ENCODE peak calls at places on chromosomes 7 and 10, in six cellular contexts. P, B, R, I, X and W are unnamed samples.

GRCh38 chr7:31633894-31634494 is 53.0 kb upstream of the PPP1R17 start:
- DNase-seq in P (no peak), B (peak; percentile 55), R (peak; percentile 44), I (peak; percentile 28), X (peak; percentile 83), W (no peak)

GRCh38 chr10:7291487-7292113 is 119.2 kb downstream of the SFMBT2 start:
- DNase-seq in P (no peak), B (no peak), R (no peak), I (no peak), X (no peak), W (no peak)

GRCh38 chr7:77975672-77976480 is 177.3 kb downstream of the PHTF2 start:
- DNase-seq in P (no peak), B (no peak), R (no peak), I (no peak), X (no peak), W (no peak)

GRCh38 chr10:18406136-18406535 is 245.3 kb downstream of the NSUN6 start:
- DNase-seq in P (no peak), B (no peak), R (no peak), I (peak; percentile 33), X (no peak), W (no peak)

GRCh38 chr10:99619851-99620712 is at the start of gene SLC25A28:
- DNase-seq in P (peak; percentile 99), B (peak; percentile 97), R (peak; percentile 100), I (peak; percentile 98), X (peak; percentile 99), W (peak; percentile 98)

GRCh38 chr7:44378744-44379143 is 53.4 kb upstream of the CAMK2B start:
- DNase-seq in P (no peak), B (no peak), R (peak; percentile 85), I (no peak), X (no peak), W (no peak)

GRCh38 chr10:34489973-34490372 is 325.1 kb downstream of the PARD3 start:
- DNase-seq in P (no peak), B (no peak), R (peak; percentile 42), I (no peak), X (no peak), W (no peak)

GRCh38 chr7:37108615-37109014 is 340.0 kb downstream of the ELMO1 start:
- DNase-seq in P (no peak), B (no peak), R (no peak), I (no peak), X (no peak), W (no peak)

GRCh38 chr10:73971636-73972354 is 26.1 kb upstream of the VCL start:
- DNase-seq in P (no peak), B (no peak), R (no peak), I (no peak), X (no peak), W (no peak)

GRCh38 chr10:80755893-80756292 is 218.2 kb downstream of the SH2D4B start:
- DNase-seq in P (no peak), B (no peak), R (no peak), I (no peak), X (no peak), W (no peak)

GRCh38 chr7:73738220-73738611 is 386 bp downstream of the ABHD11 start:
- DNase-seq in P (peak; percentile 83), B (peak; percentile 60), R (peak; percentile 45), I (no peak), X (peak; percentile 60), W (no peak)

GRCh38 chr10:131786756-131787605 is 113.8 kb upstream of the PPP2R2D start:
- DNase-seq in P (no peak), B (peak; percentile 22), R (peak; percentile 1), I (peak; percentile 6), X (peak; percentile 61), W (no peak)

GRCh38 chr10:129415261-129416135 is 51.5 kb upstream of the MGMT start:
- DNase-seq in P (no peak), B (no peak), R (no peak), I (no peak), X (peak; percentile 69), W (no peak)
- TF ChIP-seq CTCF in P (no peak), B (no peak), R (no peak), I (no peak), X (no peak), W (no peak)

GRCh38 chr10:89665302-89665701 is 20.3 kb upstream of the PANK1 start:
- DNase-seq in P (no peak), B (no peak), R (no peak), I (no peak), X (no peak), W (no peak)
- TF ChIP-seq CTCF in P (no peak), B (no peak), R (no peak), I (no peak), X (no peak), W (no peak)

GRCh38 chr10:113711142-113711541 is 31.4 kb downstream of the CASP7 start:
- DNase-seq in P (no peak), B (no peak), R (no peak), I (no peak), X (no peak), W (no peak)

GRCh38 chr10:113709221-113709838 is 29.6 kb downstream of the CASP7 start:
- DNase-seq in P (no peak), B (no peak), R (peak; percentile 67), I (no peak), X (no peak), W (no peak)

GRCh38 chr10:113713297-113713982 is 33.7 kb downstream of the CASP7 start:
- DNase-seq in P (no peak), B (no peak), R (no peak), I (no peak), X (no peak), W (no peak)

GRCh38 chr10:113712755-113713154 is 33.0 kb downstream of the CASP7 start:
- DNase-seq in P (no peak), B (no peak), R (no peak), I (no peak), X (no peak), W (no peak)

DNA sequence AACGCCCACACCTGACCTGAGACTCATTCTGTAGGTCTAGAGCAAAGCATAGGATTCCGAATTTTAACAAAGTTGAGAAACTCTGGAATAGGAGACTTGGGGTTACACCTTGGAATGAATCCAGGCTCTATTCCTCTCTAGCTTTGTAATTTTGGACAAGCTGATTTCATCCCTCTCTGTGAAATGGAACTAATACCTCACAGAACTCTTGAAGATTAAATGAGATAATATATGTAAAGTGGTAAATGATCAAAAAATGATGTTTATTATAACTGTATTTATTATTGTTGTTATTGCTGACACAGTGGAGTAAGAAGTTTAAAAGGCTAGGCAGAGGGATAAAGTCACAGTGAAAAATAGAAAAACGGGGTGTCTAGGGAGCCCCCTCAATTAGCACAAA is 32.3 kb downstream of the CASP7 start:
- DNase-seq in P (no peak), B (no peak), R (no peak), I (no peak), X (no peak), W (no peak)
- TF ChIP-seq CTCF in P (no peak), B (no peak), R (no peak), I (no peak), X (no peak), W (no peak)

DNA sequence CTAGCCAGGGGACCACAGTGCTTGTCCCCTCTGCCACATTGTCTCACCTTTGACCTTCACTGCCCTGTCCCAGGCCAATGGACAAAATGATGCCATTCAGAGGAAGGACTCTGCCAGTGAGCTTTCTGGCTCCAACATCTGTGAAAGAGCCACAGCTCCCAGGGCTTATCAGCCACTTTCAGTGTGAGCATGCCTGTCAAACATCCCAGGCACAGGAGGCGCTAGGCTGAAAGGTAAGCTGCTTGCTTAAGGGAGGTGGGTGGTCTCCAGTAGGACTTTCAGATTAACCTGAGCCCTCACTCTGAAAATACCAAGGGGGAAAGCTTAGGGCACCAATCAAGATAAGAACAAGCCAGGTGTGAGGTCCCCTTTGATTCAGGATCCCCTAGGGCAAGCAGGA is 59.8 kb upstream of the GDF10 start:
- DNase-seq in P (no peak), B (no peak), R (no peak), I (no peak), X (no peak), W (no peak)
- TF ChIP-seq CTCF in P (no peak), B (no peak), R (no peak), I (no peak), X (no peak), W (no peak)

GRCh38 chr7:130021105-130021834 is 29.9 kb downstream of the ZC3HC1 start:
- DNase-seq in P (no peak), B (no peak), R (no peak), I (no peak), X (no peak), W (no peak)

GRCh38 chr7:130024390-130024789 is 26.8 kb downstream of the ZC3HC1 start:
- DNase-seq in P (no peak), B (no peak), R (no peak), I (no peak), X (no peak), W (no peak)

GRCh38 chr7:130022115-130022514 is 29.1 kb downstream of the ZC3HC1 start:
- DNase-seq in P (no peak), B (no peak), R (no peak), I (no peak), X (no peak), W (no peak)

GRCh38 chr7:130022623-130023175 is 28.5 kb downstream of the ZC3HC1 start:
- DNase-seq in P (no peak), B (no peak), R (no peak), I (no peak), X (no peak), W (no peak)

GRCh38 chr7:130020434-130020833 is 30.7 kb downstream of the ZC3HC1 start:
- DNase-seq in P (no peak), B (no peak), R (no peak), I (no peak), X (no peak), W (no peak)
- TF ChIP-seq CTCF in P (no peak), B (no peak), R (no peak), I (no peak), X (no peak), W (no peak)

GRCh38 chr7:11835260-11835659 is 3.3 kb upstream of the THSD7A start:
- DNase-seq in P (no peak), B (no peak), R (no peak), I (no peak), X (no peak), W (no peak)
- TF ChIP-seq CTCF in P (no peak), B (peak; percentile 18), R (peak; percentile 31), I (peak; percentile 46), X (peak; percentile 40), W (peak; percentile 80)

DNA sequence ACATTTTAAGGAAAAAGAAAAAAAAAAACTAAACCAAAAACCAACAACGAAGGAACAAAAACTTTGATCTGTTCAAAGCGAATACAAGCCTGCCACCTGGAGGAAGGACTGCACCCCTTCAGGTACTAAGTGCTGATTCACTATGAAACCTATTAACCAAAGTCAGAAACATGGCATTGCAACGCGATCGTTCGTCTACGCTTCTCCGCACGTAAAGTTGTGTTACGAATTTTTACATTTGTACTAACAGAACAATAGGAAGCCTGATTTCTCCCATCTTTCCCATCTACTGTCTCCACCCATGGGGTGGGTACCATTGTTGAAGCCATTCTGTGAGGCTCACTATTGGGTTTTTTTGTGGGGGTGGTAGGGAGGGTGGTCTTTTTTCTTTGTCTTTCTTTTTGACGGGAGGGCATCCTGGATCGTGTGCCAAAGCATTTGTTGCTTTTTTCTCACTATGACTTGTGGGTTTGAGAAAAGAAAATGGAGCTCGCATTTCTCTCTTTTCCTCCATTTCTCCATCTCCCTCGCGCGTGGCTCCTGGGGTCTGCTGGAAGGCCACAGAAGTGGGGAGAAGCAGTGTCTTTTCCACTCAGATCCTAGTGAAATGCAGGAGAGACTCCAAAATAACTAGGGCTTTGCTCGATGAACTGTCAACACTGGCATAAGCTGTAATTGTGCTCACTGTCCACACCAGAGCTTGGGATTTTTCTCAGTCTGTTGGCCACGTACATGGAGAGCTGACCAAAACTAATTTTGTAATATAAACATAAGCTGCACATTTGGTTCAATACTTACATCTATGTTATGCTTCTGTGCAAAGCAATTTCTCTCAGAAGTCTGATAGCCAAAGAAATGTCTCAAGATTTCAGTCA is 100.9 kb upstream of the YAE1 start:
- DNase-seq in P (no peak), B (peak; percentile 29), R (peak; percentile 67), I (peak; percentile 46), X (peak; percentile 75), W (no peak)
- TF ChIP-seq CTCF in P (peak; percentile 55), B (peak; percentile 79), R (peak; percentile 87), I (peak; percentile 90), X (peak; percentile 81), W (peak; percentile 98)